ENCODE peak calls at places on chromosome 11, in five cellular contexts. H is HepG2, D is HCT116, Q is K562, W is GM12878. V is an unnamed sample.

GRCh38 chr11:81497202-81497804 is 1236.4 kb downstream of the FAM181B start:
- DNase-seq in H (peak), D (peak), Q (peak), W (no peak), V (peak)

GRCh38 chr11:119759324-119759723 is 30.3 kb upstream of the NECTIN1 start:
- DNase-seq in H (no peak), D (peak), Q (peak), W (no peak), V (no peak)

GRCh38 chr11:72848846-72849466 is 34.7 kb downstream of the ATG16L2 start:
- DNase-seq in H (peak), D (no peak), Q (peak), W (no peak), V (peak)

GRCh38 chr11:75323609-75324008 is 27.9 kb downstream of the ARRB1 start:
- DNase-seq in H (peak), D (no peak), Q (no peak), W (no peak), V (no peak)

GRCh38 chr11:130555251-130555841 is 106.9 kb downstream of the ADAMTS15 start:
- DNase-seq in H (no peak), D (no peak), Q (no peak), W (no peak), V (no peak)

GRCh38 chr11:16430674-16431073 is 74.3 kb upstream of the SOX6 start:
- DNase-seq in H (no peak), D (no peak), Q (no peak), W (no peak), V (no peak)

GRCh38 chr11:19320764-19321163 is 80.0 kb upstream of the E2F8 start:
- DNase-seq in H (no peak), D (no peak), Q (no peak), W (no peak), V (no peak)

GRCh38 chr11:126989942-126990715 is 10.4 kb downstream of the KIRREL3 start:
- DNase-seq in H (peak), D (peak), Q (peak), W (no peak), V (peak)

GRCh38 chr11:66853242-66854229 is 3.3 kb upstream of the LRFN4 start:
- DNase-seq in H (no peak), D (no peak), Q (no peak), W (no peak), V (no peak)

GRCh38 chr11:47394322-47395224 is 13.8 kb upstream of the SLC39A13 start:
- DNase-seq in H (peak), D (no peak), Q (peak), W (no peak), V (no peak)

GRCh38 chr11:2524446-2525165 is 79.8 kb downstream of the KCNQ1 start:
- DNase-seq in H (no peak), D (no peak), Q (no peak), W (no peak), V (peak)

GRCh38 chr11:2521681-2522630 is 77.1 kb downstream of the KCNQ1 start:
- DNase-seq in H (no peak), D (no peak), Q (no peak), W (no peak), V (peak)

GRCh38 chr11:2523821-2524391 is 79.1 kb downstream of the KCNQ1 start:
- DNase-seq in H (no peak), D (no peak), Q (no peak), W (no peak), V (peak)

GRCh38 chr11:2521081-2521480 is 76.3 kb downstream of the KCNQ1 start:
- DNase-seq in H (no peak), D (no peak), Q (no peak), W (no peak), V (no peak)

DNA sequence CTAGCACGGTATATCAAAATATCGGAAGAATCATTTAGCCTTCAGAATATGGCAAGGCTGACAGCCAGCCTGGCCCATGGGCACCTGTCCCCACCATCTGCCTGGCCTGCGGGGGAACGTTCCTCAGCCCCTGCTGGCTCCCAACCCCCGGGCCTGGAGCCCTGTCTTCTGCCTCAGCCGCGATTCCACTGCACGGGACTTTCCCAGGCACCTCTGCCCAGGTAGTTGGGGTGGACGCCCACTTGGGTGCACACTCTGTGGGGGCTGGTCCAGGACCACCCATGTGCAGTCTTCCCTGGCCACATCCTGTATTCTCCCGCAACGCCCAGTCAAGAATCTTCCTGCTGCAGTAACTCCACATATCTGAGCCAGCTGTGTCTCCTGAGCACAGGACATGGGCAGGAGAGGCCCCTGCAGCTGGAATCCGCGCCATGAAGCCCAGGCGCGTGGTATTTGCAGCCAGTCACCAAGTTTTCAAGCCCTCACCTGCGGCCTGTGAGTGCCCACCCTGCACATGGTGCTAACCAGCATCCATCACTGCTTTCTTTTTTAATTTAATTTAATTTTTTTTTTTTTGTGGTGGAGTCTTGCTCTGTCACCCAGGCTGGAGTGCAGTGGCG is 77.9 kb downstream of the KCNQ1 start:
- DNase-seq in H (no peak), D (no peak), Q (no peak), W (no peak), V (peak)
- TF ChIP-seq ZBTB33 in H (no peak), D (no peak), Q (no peak), W (no peak), V (no peak)

DNA sequence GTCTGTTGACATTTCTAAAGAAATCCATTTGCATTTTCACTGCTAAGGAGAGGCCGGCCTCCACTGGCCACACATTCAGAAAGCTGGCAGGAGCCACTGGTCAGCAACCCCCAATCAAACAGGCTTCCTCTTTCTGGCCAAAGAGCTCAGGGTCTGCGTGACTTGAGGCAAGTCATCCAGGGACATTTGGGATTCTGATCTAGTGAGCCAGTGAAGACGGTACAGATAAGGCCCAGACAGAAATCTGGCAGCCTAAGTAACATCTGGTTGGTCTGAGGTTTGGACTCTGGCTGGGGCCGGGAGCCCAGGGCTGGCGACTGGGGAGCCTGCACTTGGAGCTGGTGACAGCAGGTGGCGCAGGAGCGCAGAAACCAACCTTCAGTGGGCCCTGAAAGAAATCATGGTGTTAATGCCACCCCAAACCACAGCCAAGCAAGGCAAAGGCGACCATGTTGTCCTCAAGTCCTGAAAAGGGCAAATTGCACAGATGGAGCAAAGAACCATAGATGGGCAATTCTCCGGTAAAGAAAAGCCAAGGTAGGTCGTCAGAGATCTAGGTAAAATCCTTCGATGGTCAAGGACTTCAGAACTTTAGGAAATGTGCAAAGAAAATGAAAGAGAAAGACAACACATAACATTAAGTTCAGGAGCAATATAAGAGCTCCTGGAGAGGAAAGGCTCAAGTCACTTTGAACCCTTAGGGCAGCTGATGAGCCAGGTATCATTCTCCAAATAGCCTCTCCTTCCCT is 99.4 kb upstream of the BLID start:
- DNase-seq in H (peak), D (peak), Q (peak), W (no peak), V (peak)
- TF ChIP-seq CTCF in H (peak), D (peak), Q (peak), W (peak), V (peak)

GRCh38 chr11:82682003-82682751 is 51.5 kb downstream of the FAM181B start:
- DNase-seq in H (peak), D (peak), Q (peak), W (peak), V (peak)
- TF ChIP-seq ZBTB33 in H (no peak), D (no peak), Q (no peak), W (no peak), V (no peak)

GRCh38 chr11:44456544-44457270 is 108.8 kb upstream of the CD82 start:
- DNase-seq in H (no peak), D (peak), Q (no peak), W (no peak), V (peak)
- TF ChIP-seq CTCF in H (peak), D (peak), Q (no peak), W (no peak), V (peak)

GRCh38 chr11:111911563-111912401 is at the start of gene CRYAB:
- DNase-seq in H (peak), D (no peak), Q (peak), W (no peak), V (no peak)
- TF ChIP-seq ZBTB33 in H (no peak), D (no peak), Q (no peak), W (no peak), V (no peak)

GRCh38 chr11:134752526-134752925 is 340.5 kb upstream of the B3GAT1 start:
- DNase-seq in H (no peak), D (no peak), Q (no peak), W (no peak), V (no peak)
- TF ChIP-seq CTCF in H (no peak), D (no peak), Q (no peak), W (no peak), V (no peak)

DNA sequence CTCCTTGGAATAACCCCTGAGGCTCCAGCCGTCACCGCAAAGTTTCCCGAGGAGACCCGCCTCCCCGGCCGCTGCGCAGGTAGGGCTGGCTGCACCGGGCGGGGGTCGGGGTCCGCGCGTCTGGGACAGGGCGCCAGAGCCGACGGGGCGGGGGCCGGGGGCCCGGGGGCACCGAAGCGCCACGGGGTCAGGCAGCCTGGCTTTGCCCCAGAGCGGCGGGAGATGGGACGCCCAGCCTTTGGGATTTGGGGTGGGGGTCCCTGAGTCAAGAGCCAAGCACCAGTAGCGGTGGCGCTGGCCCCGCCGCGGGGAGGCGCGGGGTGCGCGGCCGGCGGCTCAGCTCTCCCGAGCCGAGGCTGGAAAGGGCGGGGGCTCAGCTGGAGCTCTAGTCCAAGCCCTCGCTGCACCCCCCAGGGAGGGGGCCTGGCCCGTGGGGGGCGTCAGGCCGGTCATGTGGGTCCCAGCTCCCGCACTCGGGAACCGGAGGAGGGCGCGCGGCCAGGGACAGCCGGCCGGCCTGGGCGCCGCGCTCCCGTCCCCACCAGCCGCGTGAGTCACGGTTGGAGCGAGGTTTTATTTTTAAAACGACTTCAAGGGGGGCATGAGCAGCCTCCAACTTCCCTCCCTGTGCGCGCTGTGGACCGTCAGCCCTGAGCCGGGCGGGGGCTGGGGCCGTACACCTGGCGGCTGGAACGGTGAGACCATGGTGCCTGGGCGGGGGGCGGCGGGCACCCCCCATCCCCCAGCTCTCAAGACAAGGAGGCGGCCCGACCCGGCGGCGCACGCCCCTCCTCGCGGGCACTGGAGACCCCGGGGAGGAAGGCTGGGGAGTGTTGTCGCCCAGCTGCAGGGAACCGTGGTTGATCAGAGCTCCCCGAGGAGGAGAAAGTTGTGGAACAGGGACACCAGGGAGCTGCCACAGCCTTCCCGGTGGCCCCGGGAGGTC is 623 bp downstream of the FLRT1 start:
- DNase-seq in H (no peak), D (no peak), Q (peak), W (no peak), V (peak)
- TF ChIP-seq ZBTB33 in H (no peak), D (no peak), Q (no peak), W (no peak), V (no peak)

DNA sequence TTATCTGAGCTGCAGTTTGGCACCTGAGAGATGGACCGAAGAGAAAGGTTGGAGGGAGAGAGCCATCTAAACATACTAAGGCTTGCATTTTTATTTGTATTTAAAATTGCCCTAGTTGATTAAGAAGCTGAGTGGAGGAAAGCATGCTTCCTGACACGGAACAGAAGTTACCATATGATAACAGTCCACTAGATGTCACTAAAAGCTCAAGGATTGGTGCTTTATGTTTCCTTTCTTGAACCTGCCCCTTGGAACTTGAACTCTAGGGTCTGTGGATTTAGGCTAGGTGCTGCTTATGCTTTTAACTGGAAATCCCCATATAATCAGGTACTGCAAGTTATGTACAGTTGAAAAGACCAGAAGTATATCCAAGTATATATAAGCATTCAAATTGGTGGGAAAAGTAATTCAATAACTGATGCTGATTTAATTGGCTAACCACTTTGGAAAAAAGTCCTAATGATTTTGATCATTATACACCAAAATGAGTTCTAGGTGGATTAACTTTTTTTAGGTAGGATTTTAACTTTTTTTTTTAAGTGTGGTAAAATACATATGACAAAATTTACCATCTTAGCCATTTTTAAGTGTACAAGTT is 9.5 kb downstream of the RBMXL2 start:
- DNase-seq in H (peak), D (peak), Q (peak), W (peak), V (peak)
- TF ChIP-seq CTCF in H (peak), D (peak), Q (peak), W (peak), V (peak)